ENCODE peak calls at places on chromosome 10, in five cellular contexts. D is tibial artery, Q is Panc1, E is right atrium auricular region, J is ascending aorta. Z is an unnamed sample.

GRCh38 chr10:132180736-132181135 is 6.0 kb upstream of the DPYSL4 start:
- DNase-seq in D (no peak), Q (no peak), E (no peak), J (no peak), Z (no peak)

GRCh38 chr10:46077141-46077554 is 31.1 kb upstream of the MSMB start:
- DNase-seq in D (no peak), Q (no peak), E (no peak), J (no peak), Z (no peak)

GRCh38 chr10:117365612-117366011 is 9.6 kb downstream of the PDZD8 start:
- DNase-seq in D (no peak), Q (peak), E (no peak), J (no peak), Z (no peak)

GRCh38 chr10:57692255-57692980 is 575.3 kb downstream of the IPMK start:
- DNase-seq in D (no peak), Q (no peak), E (no peak), J (no peak), Z (no peak)

GRCh38 chr10:1142596-1142995 is 86.4 kb downstream of the WDR37 start:
- DNase-seq in D (no peak), Q (no peak), E (no peak), J (no peak), Z (no peak)

GRCh38 chr10:30055094-30055701 is 4.2 kb downstream of the JCAD start:
- DNase-seq in D (no peak), Q (no peak), E (no peak), J (no peak), Z (no peak)

GRCh38 chr10:47047127-47047504 is 135.9 kb downstream of the PTPN20 start:
- DNase-seq in D (peak), Q (no peak), E (no peak), J (no peak), Z (no peak)

GRCh38 chr10:15588635-15589081 is 131.1 kb downstream of the ITGA8 start:
- DNase-seq in D (no peak), Q (no peak), E (no peak), J (no peak), Z (no peak)

DNA sequence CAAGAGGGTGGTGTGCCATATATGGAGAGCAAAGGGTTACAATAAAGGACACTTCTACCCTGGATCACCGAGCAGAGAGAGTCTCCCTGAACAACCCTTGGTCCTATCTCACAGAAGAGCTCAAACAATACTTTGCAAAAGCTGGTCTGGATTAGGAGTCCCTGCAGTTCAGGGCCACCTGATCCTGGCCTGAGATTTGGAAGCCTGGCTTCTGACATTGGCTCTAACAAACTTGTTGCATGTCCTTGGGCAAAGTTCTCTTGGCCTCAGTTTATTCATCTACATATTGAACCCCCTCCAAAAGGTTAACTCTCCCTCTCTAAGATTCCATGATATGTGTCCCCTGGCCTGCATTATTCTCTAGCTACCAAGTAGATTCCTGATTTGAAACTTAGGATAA is 1.7 kb downstream of the RBP4 start:
- DNase-seq in D (no peak), Q (no peak), E (no peak), J (no peak), Z (no peak)
- H3K4me3 ChIP-seq in D (no peak), Q (no peak), E (no peak), J (no peak), Z (no peak)

GRCh38 chr10:112986791-112987190 is 36.7 kb downstream of the TCF7L2 start:
- DNase-seq in D (no peak), Q (no peak), E (no peak), J (no peak), Z (no peak)
- H3K27ac ChIP-seq in D (no peak), Q (peak), E (no peak), J (no peak), Z (no peak)

DNA sequence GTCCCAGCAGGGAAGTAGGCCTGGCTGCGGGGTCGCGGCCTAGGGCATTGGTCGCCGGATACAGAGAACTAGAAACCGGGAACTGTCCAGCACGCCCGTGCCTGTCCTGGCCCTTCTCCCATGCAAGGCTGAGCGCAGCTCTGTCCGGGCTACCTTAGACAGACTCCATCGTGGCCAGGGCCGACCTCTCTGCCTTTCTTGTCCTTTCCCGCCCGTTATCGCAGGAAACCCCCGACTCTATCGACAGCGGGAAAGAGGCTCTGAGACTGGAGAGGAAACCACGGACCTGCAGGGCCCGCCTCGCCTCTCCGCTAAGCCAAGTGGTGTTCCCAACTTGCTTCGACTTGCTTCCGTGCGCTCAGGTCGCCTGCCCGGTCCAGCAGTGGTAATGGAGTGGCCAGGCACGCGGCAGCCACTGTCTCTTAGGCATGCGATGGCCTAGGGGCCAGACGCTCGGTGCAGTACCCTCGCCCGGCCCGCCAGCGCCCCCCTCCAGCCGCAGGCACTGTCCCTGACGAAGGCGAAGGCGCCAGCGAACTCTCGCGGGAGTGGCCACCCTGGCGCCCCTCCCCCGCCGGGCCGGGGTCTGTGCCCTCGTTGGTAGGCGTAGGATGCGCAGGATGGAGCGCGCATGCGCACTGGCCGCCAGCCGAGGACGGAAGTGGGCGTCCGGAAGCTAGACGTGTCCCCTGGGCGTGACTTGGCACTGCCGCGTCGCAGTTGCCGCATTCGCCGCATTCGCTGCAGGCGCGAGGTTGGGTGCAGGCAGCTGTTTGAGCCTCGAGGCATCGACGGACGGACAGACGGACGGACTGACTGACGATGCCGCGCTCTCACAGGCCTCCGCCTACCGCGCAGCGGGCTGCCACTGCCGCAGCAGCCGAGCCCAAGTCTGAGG is 54.4 kb downstream of the MCMBP start:
- DNase-seq in D (peak), Q (no peak), E (no peak), J (no peak), Z (peak)
- H3K4me3 ChIP-seq in D (peak), Q (no peak), E (peak), J (peak), Z (peak)

DNA sequence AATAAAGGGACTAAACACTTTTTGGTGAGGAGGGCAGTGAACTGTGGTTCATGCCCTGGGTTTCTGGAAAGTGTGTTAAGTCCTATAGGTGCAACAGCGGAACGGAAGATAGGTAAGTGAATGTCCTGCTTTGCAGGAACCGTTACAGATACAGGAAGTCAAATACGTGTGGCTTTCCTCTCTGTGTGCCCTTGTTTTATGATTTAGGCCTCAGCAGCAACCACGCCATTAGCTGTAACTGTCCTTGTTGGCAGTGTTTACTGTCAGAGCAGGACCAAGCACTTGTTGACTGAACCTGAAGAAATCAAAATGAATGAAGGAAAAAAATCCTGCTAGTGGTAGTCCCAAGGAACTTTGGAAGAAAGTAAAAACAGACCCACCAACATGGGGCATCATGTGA is 150.3 kb downstream of the PIP4K2A start:
- DNase-seq in D (no peak), Q (no peak), E (no peak), J (no peak), Z (no peak)
- H3K27ac ChIP-seq in D (no peak), Q (no peak), E (no peak), J (no peak), Z (no peak)

GRCh38 chr10:77638766-77639101 is 1.1 kb upstream of the KCNMA1 start:
- DNase-seq in D (no peak), Q (no peak), E (no peak), J (no peak), Z (no peak)
- H3K4me3 ChIP-seq in D (peak), Q (peak), E (peak), J (peak), Z (peak)

DNA sequence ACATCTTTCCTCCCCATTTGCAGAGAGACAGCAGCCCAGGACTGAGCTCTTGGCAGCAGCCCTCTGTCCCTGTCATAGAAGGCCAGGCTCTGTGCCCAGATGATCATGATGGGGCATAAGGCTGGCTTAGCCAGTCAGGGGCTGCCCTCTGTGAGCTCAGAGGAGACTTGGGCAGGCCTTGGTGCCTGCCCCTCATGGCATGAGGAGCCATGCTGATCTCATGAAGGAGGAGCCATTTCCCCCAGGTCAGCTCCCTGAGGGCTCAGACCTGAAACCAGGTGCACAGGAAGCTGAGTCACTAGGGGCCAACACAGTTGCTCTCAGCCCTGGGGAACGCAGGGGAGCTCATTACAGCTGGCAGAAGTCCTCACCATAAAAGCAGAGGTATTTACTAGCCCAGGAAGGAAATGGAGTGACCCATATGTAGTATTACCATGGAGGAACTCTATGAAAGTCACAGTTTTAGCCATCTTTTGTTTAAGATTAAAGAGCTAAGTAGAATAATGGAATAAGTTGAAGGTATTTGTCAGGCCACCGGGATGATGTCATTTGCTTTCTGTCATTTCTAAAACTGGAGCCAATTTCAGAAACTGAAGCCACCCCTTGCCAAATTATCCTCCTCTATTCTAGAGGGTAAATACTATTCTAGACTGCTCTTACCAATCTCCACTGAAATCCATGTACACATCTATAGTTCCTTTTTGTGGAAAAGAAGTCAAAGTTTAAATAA is 362.4 kb upstream of the ZNF32 start:
- DNase-seq in D (no peak), Q (no peak), E (no peak), J (no peak), Z (peak)
- H3K27ac ChIP-seq in D (peak), Q (no peak), E (no peak), J (peak), Z (no peak)

DNA sequence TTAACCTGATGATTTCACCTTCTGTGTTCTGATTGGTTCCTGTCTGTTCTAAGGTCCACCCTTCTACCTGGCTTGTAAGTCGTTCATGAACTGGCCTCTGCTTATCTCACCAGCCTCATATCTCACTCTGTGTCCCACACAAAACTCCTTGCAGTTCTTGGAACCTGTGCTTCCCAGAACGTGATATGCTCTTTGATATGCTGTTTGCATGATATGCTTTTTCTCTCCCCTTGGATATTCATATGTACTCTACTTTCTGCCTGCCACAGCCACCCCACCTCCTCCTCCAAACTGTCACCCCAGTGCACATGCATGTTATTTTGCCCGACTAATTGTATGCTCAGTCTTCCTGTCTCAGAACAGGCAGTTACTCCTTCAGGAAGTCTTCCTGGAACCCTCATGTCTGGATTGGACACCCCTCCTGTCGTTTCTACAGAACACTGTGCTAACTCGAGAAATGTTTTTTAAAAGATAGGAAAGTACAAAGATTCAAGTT is 1.9 kb upstream of the ITPRIP start:
- DNase-seq in D (no peak), Q (no peak), E (no peak), J (no peak), Z (no peak)
- H3K4me3 ChIP-seq in D (peak), Q (no peak), E (peak), J (peak), Z (no peak)

GRCh38 chr10:72638586-72639440 is 12.9 kb upstream of the MICU1 start:
- DNase-seq in D (no peak), Q (no peak), E (no peak), J (no peak), Z (no peak)
- H3K27ac ChIP-seq in D (no peak), Q (no peak), E (no peak), J (no peak), Z (no peak)